ENCODE peak calls at places on chromosomes 2 and 18, in seven cellular contexts. H is K562, D is heart left ventricle, N is prostate gland, X is breast epithelium, T is spleen, P is right lobe of liver. K is an unnamed sample. For H3K4me1 and H3K36me3, the result is how much of the 10 kb centered on the place peaks cover.

GRCh38 chr2:173948198-173948597 is 17.0 kb downstream of the SP3 start:
- DNase-seq in H (no peak), D (no peak), N (no peak), X (no peak), T (no peak), P (no peak), K (no peak)

GRCh38 chr2:16506366-16506765 is 159.3 kb downstream of the CYRIA start:
- DNase-seq in H (no peak), D (no peak), N (no peak), X (no peak), T (no peak), P (peak), K (peak)

GRCh38 chr18:11654736-11655604 is 34.1 kb upstream of the GNAL start:
- DNase-seq in H (peak), D (no peak), N (peak), X (peak), T (no peak), P (peak), K (peak)

GRCh38 chr2:154554046-154554445 is 144.4 kb upstream of the KCNJ3 start:
- DNase-seq in H (no peak), D (no peak), N (no peak), X (no peak), T (no peak), P (no peak), K (no peak)

GRCh38 chr18:43524260-43524659 is 247.0 kb upstream of the SYT4 start:
- DNase-seq in H (no peak), D (no peak), N (no peak), X (no peak), T (no peak), P (no peak), K (no peak)

GRCh38 chr2:191907545-191907944 is 60.7 kb upstream of the CAVIN2 start:
- DNase-seq in H (no peak), D (no peak), N (no peak), X (no peak), T (no peak), P (no peak), K (peak)

GRCh38 chr2:220277445-220277960 is 650.1 kb downstream of the SLC4A3 start:
- DNase-seq in H (no peak), D (no peak), N (peak), X (peak), T (no peak), P (peak), K (no peak)

GRCh38 chr2:192000196-192000990 is 153.5 kb upstream of the CAVIN2 start:
- DNase-seq in H (no peak), D (no peak), N (no peak), X (no peak), T (no peak), P (no peak), K (no peak)

GRCh38 chr2:96912356-96913116 is 42.7 kb upstream of the SEMA4C start:
- DNase-seq in H (no peak), D (no peak), N (no peak), X (no peak), T (no peak), P (no peak), K (no peak)

GRCh38 chr2:97870396-97870843 is 125.3 kb downstream of the TMEM131 start:
- DNase-seq in H (peak), D (no peak), N (no peak), X (peak), T (no peak), P (no peak), K (peak)

GRCh38 chr2:30149513-30149912 is 2.7 kb downstream of the YPEL5 start:
- DNase-seq in H (peak), D (no peak), N (no peak), X (no peak), T (no peak), P (no peak), K (no peak)

GRCh38 chr2:30146337-30147195 is at the start of gene YPEL5:
- DNase-seq in H (peak), D (peak), N (peak), X (peak), T (peak), P (peak), K (peak)

GRCh38 chr2:30147196-30147714 is 448 bp downstream of the YPEL5 start:
- DNase-seq in H (peak), D (no peak), N (no peak), X (no peak), T (peak), P (no peak), K (no peak)

GRCh38 chr2:30148850-30149249 is 2.0 kb downstream of the YPEL5 start:
- DNase-seq in H (no peak), D (no peak), N (no peak), X (no peak), T (no peak), P (no peak), K (no peak)

GRCh38 chr2:30147715-30148611 is 1.2 kb downstream of the YPEL5 start:
- DNase-seq in H (peak), D (peak), N (peak), X (peak), T (peak), P (peak), K (peak)
- H3K4me1 ChIP-seq in H (under half), D (half or more), N (under half), X (under half), T (half or more), P (under half), K (under half)

GRCh38 chr2:219171231-219171651 is 1.4 kb upstream of the SLC23A3 start:
- DNase-seq in H (peak), D (no peak), N (peak), X (peak), T (no peak), P (peak), K (peak)
- TF ChIP-seq POLR2A in H (no peak), D (no peak), N (no peak), X (no peak), T (no peak), P (no peak), K (no peak)

GRCh38 chr2:147779440-147779839 is 65.4 kb upstream of the ACVR2A start:
- DNase-seq in H (no peak), D (no peak), N (no peak), X (no peak), T (no peak), P (no peak), K (no peak)

GRCh38 chr2:147774805-147775204 is 70.0 kb upstream of the ACVR2A start:
- DNase-seq in H (no peak), D (no peak), N (no peak), X (no peak), T (no peak), P (no peak), K (no peak)

GRCh38 chr2:147782521-147782920 is 62.3 kb upstream of the ACVR2A start:
- DNase-seq in H (peak), D (no peak), N (no peak), X (no peak), T (no peak), P (no peak), K (peak)

GRCh38 chr2:147773479-147773878 is 71.3 kb upstream of the ACVR2A start:
- DNase-seq in H (no peak), D (no peak), N (no peak), X (no peak), T (no peak), P (no peak), K (no peak)

GRCh38 chr2:147777408-147777807 is 67.4 kb upstream of the ACVR2A start:
- DNase-seq in H (no peak), D (no peak), N (no peak), X (no peak), T (no peak), P (no peak), K (no peak)
- H3K36me3 ChIP-seq in H (under half), D (under half), N (under half), X (under half), T (under half), P (under half), K (under half)

GRCh38 chr2:217820904-217821303 is 181.9 kb downstream of the TNS1 start:
- DNase-seq in H (no peak), D (peak), N (no peak), X (no peak), T (no peak), P (no peak), K (no peak)

GRCh38 chr2:217818293-217818850 is 184.4 kb downstream of the TNS1 start:
- DNase-seq in H (no peak), D (peak), N (no peak), X (no peak), T (no peak), P (no peak), K (no peak)

GRCh38 chr2:217822296-217823252 is 180.2 kb downstream of the TNS1 start:
- DNase-seq in H (no peak), D (peak), N (no peak), X (peak), T (no peak), P (no peak), K (peak)

GRCh38 chr2:217821536-217822147 is 181.2 kb downstream of the TNS1 start:
- DNase-seq in H (no peak), D (peak), N (no peak), X (no peak), T (no peak), P (no peak), K (no peak)

DNA sequence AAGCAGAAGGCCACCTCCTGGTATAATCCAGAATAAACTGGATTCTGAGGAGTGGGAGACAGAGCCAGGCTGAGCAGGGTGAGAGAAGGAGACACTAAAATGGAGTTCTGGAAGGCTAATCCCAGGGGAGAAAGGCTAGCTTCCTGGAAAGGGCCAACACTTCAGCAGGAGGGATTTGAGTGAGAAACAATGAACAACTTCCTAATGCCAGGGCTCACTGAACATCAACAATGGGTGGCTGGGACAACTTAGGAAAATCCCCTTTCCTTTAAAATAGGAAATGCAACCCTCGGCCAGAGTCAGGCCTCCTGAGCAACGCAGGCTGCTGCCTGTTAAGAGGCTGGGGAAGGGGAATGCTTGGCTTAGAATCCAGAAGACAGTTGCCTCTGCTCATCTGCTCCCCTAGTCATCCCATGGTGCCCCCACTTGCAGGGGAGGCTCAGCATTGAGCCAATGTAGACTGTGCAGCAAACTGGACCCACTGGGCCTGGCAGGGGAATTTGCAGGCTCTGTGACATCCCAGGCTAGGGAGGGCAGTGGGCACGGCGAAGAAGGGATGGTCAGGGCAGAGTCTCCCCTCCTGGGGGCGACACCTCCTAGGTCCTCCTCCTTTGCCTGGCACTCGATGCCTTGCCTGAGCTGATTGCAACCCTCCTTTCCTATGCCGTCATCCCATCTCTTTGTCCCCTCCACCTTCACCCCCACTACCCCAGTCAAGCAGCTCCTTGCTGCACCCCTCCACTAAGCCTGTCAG is 182.6 kb downstream of the TNS1 start:
- DNase-seq in H (no peak), D (peak), N (no peak), X (no peak), T (no peak), P (no peak), K (no peak)
- H3K4me1 ChIP-seq in H (under half), D (half or more), N (under half), X (under half), T (under half), P (under half), K (under half)

K was measured in adrenal gland.